ENCODE peak calls at places on chromosomes 7 and 10, in nine cellular contexts. One of them, this sample, is unnamed.

GRCh38 chr7:117088623-117089199 is 135.4 kb downstream of the ST7 start:
- DNase-seq in GM12892: no peak
- DNase-seq in endothelial cell of umbilical vein: no peak
- DNase-seq in Peyer's patch: no peak
- DNase-seq in sigmoid colon: no peak
- DNase-seq in HepG2: no peak
- DNase-seq in A549: no peak
- DNase-seq in transverse colon: no peak
- DNase-seq in right lobe of liver: no peak
- DNase-seq in this sample: no peak

GRCh38 chr7:129101746-129102145 is 42.8 kb upstream of the TSPAN33 start:
- DNase-seq in GM12892: no peak
- DNase-seq in endothelial cell of umbilical vein: no peak
- DNase-seq in Peyer's patch: no peak
- DNase-seq in sigmoid colon: no peak
- DNase-seq in HepG2: no peak
- DNase-seq in A549: no peak
- DNase-seq in transverse colon: no peak
- DNase-seq in right lobe of liver: no peak
- DNase-seq in this sample: no peak

GRCh38 chr7:2195403-2196246 is 37.1 kb downstream of the MAD1L1 start:
- DNase-seq in GM12892: no peak
- DNase-seq in endothelial cell of umbilical vein: no peak
- DNase-seq in Peyer's patch: no peak
- DNase-seq in sigmoid colon: no peak
- DNase-seq in HepG2: no peak
- DNase-seq in A549: no peak
- DNase-seq in transverse colon: no peak
- DNase-seq in right lobe of liver: no peak
- DNase-seq in this sample: no peak

GRCh38 chr7:96547371-96547811 is 162.3 kb downstream of the SEM1 start:
- DNase-seq in GM12892: no peak
- DNase-seq in endothelial cell of umbilical vein: no peak
- DNase-seq in Peyer's patch: no peak
- DNase-seq in sigmoid colon: no peak
- DNase-seq in HepG2: no peak
- DNase-seq in A549: no peak
- DNase-seq in transverse colon: no peak
- DNase-seq in right lobe of liver: no peak
- DNase-seq in this sample: no peak

GRCh38 chr10:3865565-3865964 is 80.6 kb upstream of the KLF6 start:
- DNase-seq in GM12892: no peak
- DNase-seq in endothelial cell of umbilical vein: no peak
- DNase-seq in Peyer's patch: no peak
- DNase-seq in sigmoid colon: no peak
- DNase-seq in HepG2: no peak
- DNase-seq in A549: no peak
- DNase-seq in transverse colon: no peak
- DNase-seq in right lobe of liver: no peak
- DNase-seq in this sample: no peak

GRCh38 chr7:22406715-22407114 is 49.8 kb upstream of the RAPGEF5 start:
- DNase-seq in GM12892: no peak
- DNase-seq in endothelial cell of umbilical vein: no peak
- DNase-seq in Peyer's patch: no peak
- DNase-seq in sigmoid colon: no peak
- DNase-seq in HepG2: no peak
- DNase-seq in A549: no peak
- DNase-seq in transverse colon: no peak
- DNase-seq in right lobe of liver: no peak
- DNase-seq in this sample: no peak

GRCh38 chr10:130686680-130687300 is 550.6 kb downstream of the GLRX3 start:
- DNase-seq in GM12892: no peak
- DNase-seq in endothelial cell of umbilical vein: no peak
- DNase-seq in Peyer's patch: no peak
- DNase-seq in sigmoid colon: no peak
- DNase-seq in HepG2: peak; percentile 12
- DNase-seq in A549: peak; percentile 18
- DNase-seq in transverse colon: no peak
- DNase-seq in right lobe of liver: no peak
- DNase-seq in this sample: no peak

GRCh38 chr7:99693427-99694200 is 13.8 kb upstream of the CYP3A5 start:
- DNase-seq in GM12892: no peak
- DNase-seq in endothelial cell of umbilical vein: no peak
- DNase-seq in Peyer's patch: no peak
- DNase-seq in sigmoid colon: no peak
- DNase-seq in HepG2: peak; percentile 97
- DNase-seq in A549: peak; percentile 45
- DNase-seq in transverse colon: peak; percentile 23
- DNase-seq in right lobe of liver: no peak
- DNase-seq in this sample: no peak

GRCh38 chr7:42350801-42351200 is 113.8 kb upstream of the GLI3 start:
- DNase-seq in GM12892: no peak
- DNase-seq in endothelial cell of umbilical vein: no peak
- DNase-seq in Peyer's patch: no peak
- DNase-seq in sigmoid colon: no peak
- DNase-seq in HepG2: no peak
- DNase-seq in A549: no peak
- DNase-seq in transverse colon: no peak
- DNase-seq in right lobe of liver: no peak
- DNase-seq in this sample: no peak

GRCh38 chr10:79312601-79313187 is 34.6 kb upstream of the PPIF start:
- DNase-seq in GM12892: no peak
- DNase-seq in endothelial cell of umbilical vein: no peak
- DNase-seq in Peyer's patch: no peak
- DNase-seq in sigmoid colon: no peak
- DNase-seq in HepG2: no peak
- DNase-seq in A549: no peak
- DNase-seq in transverse colon: no peak
- DNase-seq in right lobe of liver: peak; percentile 18
- DNase-seq in this sample: no peak

GRCh38 chr7:11193131-11193867 is 219.6 kb downstream of the PHF14 start:
- DNase-seq in GM12892: no peak
- DNase-seq in endothelial cell of umbilical vein: no peak
- DNase-seq in Peyer's patch: no peak
- DNase-seq in sigmoid colon: no peak
- DNase-seq in HepG2: peak; percentile 13
- DNase-seq in A549: no peak
- DNase-seq in transverse colon: no peak
- DNase-seq in right lobe of liver: peak; percentile 34
- DNase-seq in this sample: no peak

GRCh38 chr7:107856806-107857540 is 34.0 kb upstream of the DLD start:
- DNase-seq in GM12892: no peak
- DNase-seq in endothelial cell of umbilical vein: no peak
- DNase-seq in Peyer's patch: peak; percentile 73
- DNase-seq in sigmoid colon: no peak
- DNase-seq in HepG2: peak; percentile 67
- DNase-seq in A549: no peak
- DNase-seq in transverse colon: peak; percentile 57
- DNase-seq in right lobe of liver: no peak
- DNase-seq in this sample: no peak

GRCh38 chr7:103141753-103142404 is 7.0 kb downstream of the NAPEPLD start:
- DNase-seq in GM12892: no peak
- DNase-seq in endothelial cell of umbilical vein: peak; percentile 12
- DNase-seq in Peyer's patch: no peak
- DNase-seq in sigmoid colon: no peak
- DNase-seq in HepG2: no peak
- DNase-seq in A549: no peak
- DNase-seq in transverse colon: no peak
- DNase-seq in right lobe of liver: no peak
- DNase-seq in this sample: no peak

GRCh38 chr10:29446327-29446726 is 157.5 kb downstream of the LYZL1 start:
- DNase-seq in GM12892: no peak
- DNase-seq in endothelial cell of umbilical vein: no peak
- DNase-seq in Peyer's patch: no peak
- DNase-seq in sigmoid colon: no peak
- DNase-seq in HepG2: no peak
- DNase-seq in A549: no peak
- DNase-seq in transverse colon: no peak
- DNase-seq in right lobe of liver: no peak
- DNase-seq in this sample: no peak

GRCh38 chr7:141551080-141551772 is at the start of gene AGK:
- DNase-seq in GM12892: peak; percentile 73
- DNase-seq in endothelial cell of umbilical vein: peak; percentile 75
- DNase-seq in Peyer's patch: peak; percentile 77
- DNase-seq in sigmoid colon: peak; percentile 81
- DNase-seq in HepG2: peak; percentile 53
- DNase-seq in A549: peak; percentile 81
- DNase-seq in transverse colon: peak; percentile 69
- DNase-seq in right lobe of liver: peak; percentile 66
- DNase-seq in this sample: no peak
- TF ChIP-seq POLR2A in GM12892: peak; percentile 96
- TF ChIP-seq POLR2A in endothelial cell of umbilical vein: peak; percentile 79
- TF ChIP-seq POLR2A in Peyer's patch: peak; percentile 20
- TF ChIP-seq POLR2A in sigmoid colon: no peak
- TF ChIP-seq POLR2A in HepG2: peak; percentile 95
- TF ChIP-seq POLR2A in A549: peak; percentile 89
- TF ChIP-seq POLR2A in transverse colon: peak; percentile 14
- TF ChIP-seq POLR2A in right lobe of liver: peak; percentile 65
- TF ChIP-seq POLR2A in this sample: no peak

GRCh38 chr7:151047979-151048763 is at the start of gene ASIC3:
- DNase-seq in GM12892: no peak
- DNase-seq in endothelial cell of umbilical vein: no peak
- DNase-seq in Peyer's patch: no peak
- DNase-seq in sigmoid colon: no peak
- DNase-seq in HepG2: no peak
- DNase-seq in A549: no peak
- DNase-seq in transverse colon: no peak
- DNase-seq in right lobe of liver: no peak
- DNase-seq in this sample: no peak
- TF ChIP-seq POLR2A in GM12892: no peak
- TF ChIP-seq POLR2A in endothelial cell of umbilical vein: no peak
- TF ChIP-seq POLR2A in Peyer's patch: no peak
- TF ChIP-seq POLR2A in sigmoid colon: no peak
- TF ChIP-seq POLR2A in HepG2: no peak
- TF ChIP-seq POLR2A in A549: no peak
- TF ChIP-seq POLR2A in transverse colon: no peak
- TF ChIP-seq POLR2A in right lobe of liver: no peak
- TF ChIP-seq POLR2A in this sample: no peak

DNA sequence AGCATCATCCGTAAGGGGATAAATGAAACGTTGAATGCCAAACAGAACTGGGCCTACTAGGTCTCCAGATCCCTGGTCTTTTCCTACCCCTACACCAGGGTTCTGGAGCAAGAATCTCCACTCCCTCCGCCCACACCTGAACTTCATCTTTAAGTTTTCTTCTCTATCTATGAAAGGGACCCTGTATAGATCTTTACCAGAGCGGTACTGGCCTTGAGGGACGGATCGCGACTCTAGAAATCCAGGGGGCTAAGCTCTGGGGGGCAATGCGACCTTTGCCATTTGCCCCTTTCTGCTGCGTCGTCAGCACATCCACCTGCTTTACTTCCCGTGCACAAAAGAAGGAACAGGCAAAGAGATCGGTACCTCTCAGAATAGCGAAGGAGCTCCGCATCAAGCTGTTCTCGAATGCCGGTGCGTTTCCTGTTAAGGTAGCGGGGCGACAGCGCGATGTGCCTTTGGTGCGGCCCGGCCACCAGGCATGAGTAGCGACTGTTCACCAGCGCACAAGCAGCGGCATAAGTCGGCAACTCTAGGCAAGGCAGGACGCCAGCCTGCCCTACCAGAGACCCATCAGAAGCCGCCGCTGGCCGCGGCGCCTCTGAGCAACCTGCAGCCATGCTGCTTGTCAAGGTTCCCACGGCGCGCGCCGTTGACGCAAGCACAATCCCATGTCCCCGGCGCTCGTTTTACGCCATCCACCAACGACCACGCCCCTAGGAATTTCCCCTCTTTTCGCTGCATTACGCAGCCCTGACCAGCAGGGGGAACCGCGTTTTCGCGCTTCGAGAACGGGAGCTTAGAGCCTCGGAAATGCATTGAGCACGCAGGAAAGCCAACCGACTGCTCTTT is at the start of gene POLR1F:
- DNase-seq in GM12892: peak; percentile 43
- DNase-seq in endothelial cell of umbilical vein: peak; percentile 97
- DNase-seq in Peyer's patch: peak; percentile 97
- DNase-seq in sigmoid colon: peak; percentile 96
- DNase-seq in HepG2: peak; percentile 89
- DNase-seq in A549: peak; percentile 96
- DNase-seq in transverse colon: peak; percentile 95
- DNase-seq in right lobe of liver: peak; percentile 93
- DNase-seq in this sample: peak; percentile 60
- TF ChIP-seq POLR2A in GM12892: peak; percentile 98
- TF ChIP-seq POLR2A in endothelial cell of umbilical vein: peak; percentile 92
- TF ChIP-seq POLR2A in Peyer's patch: peak; percentile 80
- TF ChIP-seq POLR2A in sigmoid colon: peak; percentile 86
- TF ChIP-seq POLR2A in HepG2: peak; percentile 95
- TF ChIP-seq POLR2A in A549: peak; percentile 94
- TF ChIP-seq POLR2A in transverse colon: peak; percentile 83
- TF ChIP-seq POLR2A in right lobe of liver: peak; percentile 87
- TF ChIP-seq POLR2A in this sample: no peak

GRCh38 chr10:122068844-122069243 is 79.9 kb downstream of the TACC2 start:
- DNase-seq in GM12892: no peak
- DNase-seq in endothelial cell of umbilical vein: no peak
- DNase-seq in Peyer's patch: no peak
- DNase-seq in sigmoid colon: no peak
- DNase-seq in HepG2: no peak
- DNase-seq in A549: no peak
- DNase-seq in transverse colon: no peak
- DNase-seq in right lobe of liver: no peak
- DNase-seq in this sample: no peak

GRCh38 chr10:122060250-122060649 is 71.3 kb downstream of the TACC2 start:
- DNase-seq in GM12892: no peak
- DNase-seq in endothelial cell of umbilical vein: no peak
- DNase-seq in Peyer's patch: no peak
- DNase-seq in sigmoid colon: peak; percentile 57
- DNase-seq in HepG2: no peak
- DNase-seq in A549: no peak
- DNase-seq in transverse colon: peak; percentile 39
- DNase-seq in right lobe of liver: no peak
- DNase-seq in this sample: no peak

GRCh38 chr10:122057841-122058240 is 68.9 kb downstream of the TACC2 start:
- DNase-seq in GM12892: no peak
- DNase-seq in endothelial cell of umbilical vein: no peak
- DNase-seq in Peyer's patch: no peak
- DNase-seq in sigmoid colon: peak; percentile 15
- DNase-seq in HepG2: no peak
- DNase-seq in A549: no peak
- DNase-seq in transverse colon: no peak
- DNase-seq in right lobe of liver: no peak
- DNase-seq in this sample: no peak

DNA sequence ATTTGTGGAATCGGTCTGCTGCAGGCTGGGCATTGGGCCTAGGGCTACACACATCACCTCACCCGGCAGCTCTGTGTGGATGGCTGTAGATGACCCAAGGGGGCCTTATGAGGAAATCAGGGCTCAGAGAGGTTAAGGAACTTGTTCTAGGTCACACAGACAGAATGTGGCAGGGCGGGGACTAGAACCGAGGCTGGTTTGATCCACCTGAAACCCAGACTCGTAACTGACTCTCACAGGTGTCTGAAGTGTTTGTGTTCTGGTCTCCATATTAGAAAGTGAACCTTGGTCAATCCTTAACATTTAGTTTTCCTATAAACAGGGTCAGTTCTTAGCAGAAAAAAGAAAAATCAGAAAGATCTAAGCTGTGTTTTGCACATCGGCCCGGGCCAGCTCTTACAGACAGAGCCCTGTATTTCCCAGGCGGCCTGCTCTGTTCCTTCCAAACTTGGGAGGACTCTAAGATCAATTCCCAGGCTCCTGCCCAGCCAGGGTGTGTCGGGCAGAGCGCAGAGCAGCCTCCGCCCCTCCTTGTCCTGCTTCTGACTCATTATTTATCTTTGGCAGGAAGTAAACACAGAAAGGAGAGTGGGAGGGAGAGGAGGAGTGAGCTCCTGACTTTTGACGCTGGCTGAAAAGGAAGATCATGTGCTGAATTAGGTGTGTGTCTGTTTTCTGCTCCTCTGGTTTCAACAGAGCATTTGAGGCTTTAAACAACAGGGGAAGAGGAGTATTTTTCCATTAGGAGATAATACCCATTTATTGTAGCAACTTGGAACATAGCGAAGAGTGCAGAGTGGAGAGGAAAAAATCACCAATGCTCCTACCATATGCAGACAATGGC is 74.1 kb downstream of the TACC2 start:
- DNase-seq in GM12892: no peak
- DNase-seq in endothelial cell of umbilical vein: peak; percentile 90
- DNase-seq in Peyer's patch: peak; percentile 88
- DNase-seq in sigmoid colon: peak; percentile 97
- DNase-seq in HepG2: peak; percentile 97
- DNase-seq in A549: peak; percentile 99
- DNase-seq in transverse colon: peak; percentile 89
- DNase-seq in right lobe of liver: peak; percentile 76
- DNase-seq in this sample: no peak
- TF ChIP-seq POLR2A in GM12892: no peak
- TF ChIP-seq POLR2A in endothelial cell of umbilical vein: no peak
- TF ChIP-seq POLR2A in Peyer's patch: peak; percentile 36
- TF ChIP-seq POLR2A in sigmoid colon: no peak
- TF ChIP-seq POLR2A in HepG2: peak; percentile 26
- TF ChIP-seq POLR2A in A549: no peak
- TF ChIP-seq POLR2A in transverse colon: peak; percentile 36
- TF ChIP-seq POLR2A in right lobe of liver: peak; percentile 26
- TF ChIP-seq POLR2A in this sample: no peak

This sample was measured in esophagus squamous epithelium.